ENCODE peak calls at places on chromosomes 3 and 15, in nine cellular contexts. J is stimulated activated CD8-positive, alpha-beta memory T cell treated with anti-CD3 and anti-CD28 coated beads, Interleukin-4, amount 100 ng/mL, for 4 hours; I is T-cell; E is A549; C is stimulated activated CD4-positive, alpha-beta T cell treated with anti-CD3 and anti-CD28 coated beads, Interleukin-4, amount 100 ng/mL, for 48 hours; R is stimulated activated effector memory CD8-positive, alpha-beta T cell treated with anti-CD3 and anti-CD28 coated beads, Interleukin-12 subunit alpha, Interleukin-12 subunit beta, amount 100 ng/mL, for 72 hours; O is NCI-H510A; L is endothelial cell; Y is cardiac muscle cell. S is an unnamed sample.

GRCh38 chr15:42137461-42138261 is 18.8 kb downstream of the PLA2G4F start:
- DNase-seq in L (peak), R (no peak), C (no peak), Y (peak), I (no peak), J (no peak), E (peak), O (no peak), S (no peak)

GRCh38 chr15:98085003-98085639 is 124.6 kb downstream of the ARRDC4 start:
- DNase-seq in J (no peak), L (peak), C (no peak), E (peak), R (no peak), O (no peak), I (peak), Y (peak), S (no peak)

GRCh38 chr15:39704684-39705083 is 78.0 kb downstream of the FSIP1 start:
- DNase-seq in Y (peak), J (no peak), R (no peak), I (no peak), C (no peak), O (no peak), L (no peak), E (peak), S (no peak)

GRCh38 chr3:54120657-54121403 is 1.5 kb upstream of the CACNA2D3 start:
- DNase-seq in E (peak), J (no peak), O (peak), L (peak), I (no peak), Y (peak), R (no peak), C (no peak), S (peak)

GRCh38 chr15:62352817-62353216 is 187.7 kb upstream of the C2CD4B start:
- DNase-seq in E (no peak), C (no peak), O (no peak), J (no peak), I (no peak), Y (no peak), L (no peak), R (no peak), S (no peak)

GRCh38 chr15:51117270-51117669 is 22.6 kb upstream of the TNFAIP8L3 start:
- DNase-seq in R (no peak), Y (no peak), L (no peak), I (no peak), C (no peak), E (no peak), O (no peak), J (no peak), S (no peak)

GRCh38 chr3:70822777-70823176 is 510.3 kb upstream of the MDFIC2 start:
- DNase-seq in C (no peak), Y (no peak), E (no peak), L (no peak), R (no peak), J (no peak), I (no peak), O (no peak), S (no peak)

GRCh38 chr3:150307862-150308261 is 100.2 kb upstream of the TSC22D2 start:
- DNase-seq in C (no peak), E (no peak), R (no peak), J (no peak), L (no peak), I (no peak), O (no peak), Y (no peak), S (no peak)

GRCh38 chr3:50600141-50600753 is 11.3 kb downstream of the CISH start:
- DNase-seq in R (no peak), I (no peak), C (no peak), O (no peak), J (no peak), L (no peak), Y (no peak), E (no peak), S (no peak)

GRCh38 chr3:159856496-159857098 is 132.0 kb upstream of the IL12A start:
- DNase-seq in R (no peak), C (no peak), I (no peak), O (no peak), J (no peak), Y (no peak), L (peak), E (no peak), S (no peak)

GRCh38 chr3:89577517-89578252 is 470.3 kb downstream of the EPHA3 start:
- DNase-seq in R (no peak), O (no peak), C (no peak), L (no peak), I (no peak), Y (no peak), J (no peak), E (no peak), S (no peak)

GRCh38 chr3:169744332-169745054 is 20.4 kb downstream of the TERC start:
- DNase-seq in E (no peak), C (no peak), Y (peak), J (no peak), O (no peak), R (no peak), I (no peak), L (no peak), S (no peak)

GRCh38 chr3:73280751-73281150 is 219.3 kb downstream of the EBLN2 start:
- DNase-seq in Y (no peak), E (no peak), I (no peak), J (no peak), R (no peak), L (no peak), C (no peak), O (no peak), S (no peak)

GRCh38 chr3:147387550-147388394 is 18.6 kb downstream of the ZIC4 start:
- DNase-seq in E (no peak), L (no peak), R (no peak), C (no peak), O (no peak), Y (no peak), J (no peak), I (no peak), S (no peak)

GRCh38 chr15:99992611-99993231 is 259.5 kb upstream of the LYSMD4 start:
- DNase-seq in Y (no peak), L (no peak), I (no peak), O (no peak), J (no peak), C (no peak), R (no peak), E (no peak), S (no peak)

GRCh38 chr15:47431501-47431900 is 285.8 kb upstream of the SEMA6D start:
- DNase-seq in C (no peak), I (no peak), E (no peak), R (no peak), Y (peak), J (no peak), L (no peak), O (no peak), S (no peak)

GRCh38 chr3:69180869-69181591 is 58.6 kb upstream of the LMOD3 start:
- DNase-seq in E (no peak), L (no peak), O (no peak), I (no peak), Y (no peak), C (no peak), R (no peak), J (no peak), S (no peak)

GRCh38 chr3:45546223-45546622 is 48.3 kb upstream of the LIMD1 start:
- DNase-seq in J (no peak), Y (no peak), C (no peak), R (no peak), L (no peak), I (no peak), O (no peak), E (no peak), S (no peak)

GRCh38 chr3:50389368-50389767 is 30.0 kb upstream of the TMEM115 start:
- DNase-seq in C (no peak), O (no peak), E (no peak), Y (no peak), R (no peak), I (no peak), J (no peak), L (no peak), S (no peak)

GRCh38 chr3:184604039-184604955 is 42.7 kb downstream of the EPHB3 start:
- DNase-seq in I (no peak), O (no peak), E (no peak), L (peak), Y (peak), R (no peak), J (no peak), C (no peak), S (no peak)

GRCh38 chr15:81514769-81515168 is 140.8 kb upstream of the TMC3 start:
- DNase-seq in R (no peak), O (no peak), L (no peak), J (no peak), E (no peak), Y (no peak), C (no peak), I (no peak), S (no peak)

GRCh38 chr3:88044411-88044810 is 14.4 kb downstream of the CGGBP1 start:
- DNase-seq in E (no peak), R (no peak), C (no peak), Y (no peak), L (no peak), O (no peak), J (no peak), I (no peak), S (no peak)

GRCh38 chr3:133866141-133866540 is 29.5 kb downstream of the RAB6B start:
- DNase-seq in R (no peak), J (no peak), L (no peak), I (no peak), O (no peak), C (no peak), E (no peak), Y (no peak), S (no peak)

GRCh38 chr15:64443747-64444621 is 16.4 kb upstream of the ZNF609 start:
- DNase-seq in I (no peak), O (no peak), R (no peak), E (peak), J (no peak), Y (peak), L (no peak), C (no peak), S (no peak)

GRCh38 chr3:136380530-136380929 is 130.4 kb downstream of the PCCB start:
- DNase-seq in Y (peak), O (no peak), C (no peak), I (no peak), R (no peak), J (no peak), E (no peak), L (no peak), S (no peak)

GRCh38 chr3:169264711-169265110 is 398.8 kb downstream of the MECOM start:
- DNase-seq in I (no peak), Y (peak), J (no peak), L (no peak), E (no peak), C (no peak), R (no peak), O (no peak), S (no peak)

GRCh38 chr15:70504305-70504951 is 258.9 kb downstream of the UACA start:
- DNase-seq in I (peak), L (no peak), J (no peak), Y (peak), O (no peak), R (no peak), E (peak), C (no peak), S (peak)

S was measured in GM12892.